ENCODE peak calls at places on chromosome 22, in nine cellular contexts. One of them, this sample, is unnamed.

GRCh38 chr22:18042685-18043084 is 18.3 kb upstream of the MICAL3 start:
- DNase-seq in Panc1: no peak
- DNase-seq in transverse colon: no peak
- DNase-seq in endothelial cell of umbilical vein: no peak
- DNase-seq in GM23338: no peak
- DNase-seq in sigmoid colon: no peak
- DNase-seq in vagina: no peak
- DNase-seq in prostate gland: no peak
- DNase-seq in stomach: no peak
- DNase-seq in this sample: no peak

GRCh38 chr22:24928322-24928721 is 18.2 kb downstream of the LHFPL7 start:
- DNase-seq in stomach: no peak
- DNase-seq in Panc1: no peak
- DNase-seq in endothelial cell of umbilical vein: no peak
- DNase-seq in transverse colon: no peak
- DNase-seq in prostate gland: no peak
- DNase-seq in GM23338: no peak
- DNase-seq in vagina: no peak
- DNase-seq in sigmoid colon: no peak
- DNase-seq in this sample: no peak

GRCh38 chr22:44379817-44380560 is 67.2 kb upstream of the SHISAL1 start:
- DNase-seq in endothelial cell of umbilical vein: no peak
- DNase-seq in Panc1: no peak
- DNase-seq in GM23338: no peak
- DNase-seq in prostate gland: no peak
- DNase-seq in transverse colon: no peak
- DNase-seq in stomach: no peak
- DNase-seq in vagina: no peak
- DNase-seq in sigmoid colon: peak
- DNase-seq in this sample: no peak

GRCh38 chr22:43376765-43377485 is 33.8 kb upstream of the SCUBE1 start:
- DNase-seq in prostate gland: no peak
- DNase-seq in GM23338: no peak
- DNase-seq in sigmoid colon: no peak
- DNase-seq in stomach: peak
- DNase-seq in vagina: no peak
- DNase-seq in transverse colon: peak
- DNase-seq in Panc1: no peak
- DNase-seq in endothelial cell of umbilical vein: no peak
- DNase-seq in this sample: no peak

GRCh38 chr22:27850000-27850465 is 48.5 kb upstream of the MN1 start:
- DNase-seq in Panc1: no peak
- DNase-seq in vagina: peak
- DNase-seq in transverse colon: no peak
- DNase-seq in sigmoid colon: peak
- DNase-seq in stomach: peak
- DNase-seq in GM23338: peak
- DNase-seq in prostate gland: peak
- DNase-seq in endothelial cell of umbilical vein: peak
- DNase-seq in this sample: no peak

GRCh38 chr22:21951931-21952465 is 650 bp downstream of the PPM1F start:
- DNase-seq in prostate gland: peak
- DNase-seq in vagina: no peak
- DNase-seq in GM23338: peak
- DNase-seq in endothelial cell of umbilical vein: peak
- DNase-seq in stomach: peak
- DNase-seq in Panc1: no peak
- DNase-seq in transverse colon: peak
- DNase-seq in sigmoid colon: peak
- DNase-seq in this sample: peak

GRCh38 chr22:22685586-22685985 is 41.2 kb downstream of the GGTLC2 start:
- DNase-seq in vagina: no peak
- DNase-seq in endothelial cell of umbilical vein: no peak
- DNase-seq in transverse colon: no peak
- DNase-seq in prostate gland: no peak
- DNase-seq in Panc1: no peak
- DNase-seq in stomach: no peak
- DNase-seq in sigmoid colon: peak
- DNase-seq in GM23338: no peak
- DNase-seq in this sample: no peak

GRCh38 chr22:33380789-33381530 is 322.8 kb upstream of the SYN3 start:
- DNase-seq in GM23338: no peak
- DNase-seq in transverse colon: no peak
- DNase-seq in stomach: no peak
- DNase-seq in prostate gland: no peak
- DNase-seq in Panc1: no peak
- DNase-seq in sigmoid colon: no peak
- DNase-seq in endothelial cell of umbilical vein: no peak
- DNase-seq in vagina: no peak
- DNase-seq in this sample: no peak

GRCh38 chr22:41925783-41926460 is 684 bp downstream of the TNFRSF13C start:
- DNase-seq in Panc1: no peak
- DNase-seq in prostate gland: peak
- DNase-seq in stomach: peak
- DNase-seq in vagina: no peak
- DNase-seq in sigmoid colon: no peak
- DNase-seq in endothelial cell of umbilical vein: peak
- DNase-seq in transverse colon: peak
- DNase-seq in GM23338: peak
- DNase-seq in this sample: peak

GRCh38 chr22:20530368-20531153 is 23.2 kb downstream of the MED15 start:
- DNase-seq in sigmoid colon: no peak
- DNase-seq in transverse colon: peak
- DNase-seq in prostate gland: no peak
- DNase-seq in vagina: no peak
- DNase-seq in GM23338: no peak
- DNase-seq in Panc1: no peak
- DNase-seq in endothelial cell of umbilical vein: peak
- DNase-seq in stomach: no peak
- DNase-seq in this sample: no peak

GRCh38 chr22:31950226-31950625 is 5.9 kb downstream of the YWHAH start:
- DNase-seq in vagina: no peak
- DNase-seq in prostate gland: no peak
- DNase-seq in Panc1: no peak
- DNase-seq in stomach: no peak
- DNase-seq in transverse colon: no peak
- DNase-seq in endothelial cell of umbilical vein: no peak
- DNase-seq in sigmoid colon: no peak
- DNase-seq in GM23338: no peak
- DNase-seq in this sample: peak

DNA sequence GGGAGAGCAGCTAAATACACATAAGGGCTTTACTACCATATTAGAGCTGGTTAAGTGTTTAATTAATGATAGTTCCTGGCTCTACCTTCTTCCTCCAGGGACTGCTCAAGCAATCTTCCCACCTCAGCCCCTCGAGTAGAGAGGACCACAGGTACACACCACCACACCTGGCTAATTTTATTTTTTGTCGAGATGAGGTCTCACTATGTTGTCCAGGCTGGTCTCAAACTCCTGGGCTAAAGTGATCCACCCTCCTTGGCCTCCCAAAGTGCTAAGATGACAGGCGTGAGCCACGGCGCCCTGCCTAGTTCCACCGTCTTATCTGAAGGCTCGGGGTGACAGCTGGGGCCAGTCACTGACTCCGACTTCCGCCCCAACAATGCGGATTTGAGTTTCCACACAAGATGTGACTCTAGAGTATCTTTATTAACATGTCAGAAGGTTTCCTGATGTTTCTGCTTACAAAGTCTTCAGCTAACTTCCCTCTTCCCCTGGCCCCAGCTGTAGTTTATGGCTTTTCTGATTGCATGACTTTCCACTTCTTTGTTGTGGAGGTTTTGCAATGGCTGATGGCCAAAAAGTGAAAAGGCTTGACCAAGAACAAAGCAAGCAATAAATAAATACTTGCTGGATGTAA is 16.8 kb downstream of the TPST2 start:
- DNase-seq in Panc1: no peak
- DNase-seq in prostate gland: peak
- DNase-seq in vagina: no peak
- DNase-seq in GM23338: no peak
- DNase-seq in transverse colon: peak
- DNase-seq in stomach: peak
- DNase-seq in sigmoid colon: peak
- DNase-seq in endothelial cell of umbilical vein: peak
- DNase-seq in this sample: no peak
- TF ChIP-seq POLR2AphosphoS5 in Panc1: no peak
- TF ChIP-seq POLR2AphosphoS5 in prostate gland: peak
- TF ChIP-seq POLR2AphosphoS5 in vagina: no peak
- TF ChIP-seq POLR2AphosphoS5 in GM23338: no peak
- TF ChIP-seq POLR2AphosphoS5 in transverse colon: no peak
- TF ChIP-seq POLR2AphosphoS5 in stomach: no peak
- TF ChIP-seq POLR2AphosphoS5 in sigmoid colon: no peak
- TF ChIP-seq POLR2AphosphoS5 in endothelial cell of umbilical vein: no peak
- TF ChIP-seq POLR2AphosphoS5 in this sample: peak

DNA sequence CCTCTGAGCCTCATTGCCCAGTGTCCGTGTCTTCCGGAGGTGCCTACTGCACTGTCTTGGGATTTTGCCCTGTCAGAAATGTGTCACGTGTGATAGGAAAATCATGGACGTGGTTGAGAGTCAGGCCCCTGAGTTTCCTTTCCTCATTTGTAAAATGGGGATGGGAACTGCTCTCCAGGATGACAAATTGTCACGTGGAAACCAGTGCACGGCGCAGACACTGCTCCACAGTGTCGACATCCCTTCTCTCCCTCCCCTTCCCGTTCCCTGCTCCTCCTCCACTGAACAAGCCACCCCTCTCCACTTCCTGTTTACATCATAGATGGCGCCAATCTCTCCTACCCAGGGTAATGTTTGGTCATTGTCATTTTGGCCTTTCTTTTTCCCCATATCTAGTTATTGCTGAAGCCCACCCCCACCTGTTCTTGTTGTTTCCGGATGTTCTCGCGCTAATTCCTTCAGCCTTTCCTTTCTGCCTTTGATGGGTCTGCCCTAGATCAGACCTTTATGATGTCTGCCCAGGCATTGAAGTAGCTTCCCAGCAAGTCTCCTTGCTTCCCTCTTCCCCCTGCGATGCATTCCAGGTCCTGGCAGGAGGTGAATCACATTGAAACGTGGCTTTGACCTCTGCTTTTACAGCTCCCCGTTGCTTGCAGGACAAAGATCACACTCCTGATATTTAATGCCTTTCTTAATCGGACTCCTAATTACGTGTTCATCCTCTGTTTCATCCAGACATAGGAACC is 91.8 kb downstream of the TBC1D22A start:
- DNase-seq in vagina: peak
- DNase-seq in transverse colon: peak
- DNase-seq in GM23338: peak
- DNase-seq in prostate gland: no peak
- DNase-seq in endothelial cell of umbilical vein: peak
- DNase-seq in stomach: no peak
- DNase-seq in sigmoid colon: peak
- DNase-seq in Panc1: no peak
- DNase-seq in this sample: peak
- TF ChIP-seq POLR2AphosphoS5 in vagina: no peak
- TF ChIP-seq POLR2AphosphoS5 in transverse colon: no peak
- TF ChIP-seq POLR2AphosphoS5 in GM23338: no peak
- TF ChIP-seq POLR2AphosphoS5 in prostate gland: peak
- TF ChIP-seq POLR2AphosphoS5 in endothelial cell of umbilical vein: no peak
- TF ChIP-seq POLR2AphosphoS5 in stomach: peak
- TF ChIP-seq POLR2AphosphoS5 in sigmoid colon: peak
- TF ChIP-seq POLR2AphosphoS5 in Panc1: no peak
- TF ChIP-seq POLR2AphosphoS5 in this sample: peak

DNA sequence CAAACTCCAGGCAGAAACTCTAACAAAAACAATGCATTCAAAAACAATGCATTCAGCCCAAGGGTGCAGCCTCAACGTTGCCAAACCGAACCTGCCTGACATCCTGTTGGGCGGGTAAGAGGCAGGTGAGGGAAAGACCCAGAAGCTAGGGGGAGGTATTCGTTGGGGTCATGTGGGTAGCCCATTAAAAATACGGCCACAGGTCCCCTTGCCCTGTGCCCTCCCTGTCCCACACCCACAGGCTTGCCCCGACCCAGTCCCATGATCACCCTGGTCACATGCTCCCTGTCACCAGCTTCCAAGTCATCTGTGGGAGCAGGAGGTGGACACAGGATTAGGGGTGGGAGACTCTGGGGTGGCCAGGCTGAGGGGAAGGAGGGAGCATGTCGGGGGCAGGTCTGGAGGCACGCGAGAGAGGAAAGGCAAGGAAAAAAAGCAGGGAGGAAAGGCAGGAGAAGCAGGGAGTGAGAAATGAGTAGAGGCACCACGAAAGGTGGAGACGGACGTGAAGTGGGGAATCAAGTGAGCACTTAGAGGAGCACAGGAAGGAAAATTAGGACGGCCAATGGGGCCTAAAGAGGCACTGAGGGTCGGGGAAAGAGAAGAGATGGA is 683 bp downstream of the PLA2G6 start:
- DNase-seq in stomach: peak
- DNase-seq in transverse colon: peak
- DNase-seq in vagina: no peak
- DNase-seq in GM23338: peak
- DNase-seq in sigmoid colon: no peak
- DNase-seq in prostate gland: peak
- DNase-seq in endothelial cell of umbilical vein: peak
- DNase-seq in Panc1: no peak
- DNase-seq in this sample: no peak
- TF ChIP-seq POLR2AphosphoS5 in stomach: no peak
- TF ChIP-seq POLR2AphosphoS5 in transverse colon: no peak
- TF ChIP-seq POLR2AphosphoS5 in vagina: no peak
- TF ChIP-seq POLR2AphosphoS5 in GM23338: peak
- TF ChIP-seq POLR2AphosphoS5 in sigmoid colon: no peak
- TF ChIP-seq POLR2AphosphoS5 in prostate gland: peak
- TF ChIP-seq POLR2AphosphoS5 in endothelial cell of umbilical vein: no peak
- TF ChIP-seq POLR2AphosphoS5 in Panc1: no peak
- TF ChIP-seq POLR2AphosphoS5 in this sample: peak

GRCh38 chr22:35227248-35227647 is 30.0 kb upstream of the HMGXB4 start:
- DNase-seq in transverse colon: no peak
- DNase-seq in GM23338: no peak
- DNase-seq in sigmoid colon: no peak
- DNase-seq in prostate gland: no peak
- DNase-seq in stomach: no peak
- DNase-seq in vagina: no peak
- DNase-seq in endothelial cell of umbilical vein: no peak
- DNase-seq in Panc1: no peak
- DNase-seq in this sample: peak

GRCh38 chr22:35231585-35232084 is 25.7 kb upstream of the HMGXB4 start:
- DNase-seq in prostate gland: peak
- DNase-seq in transverse colon: peak
- DNase-seq in stomach: peak
- DNase-seq in sigmoid colon: no peak
- DNase-seq in GM23338: peak
- DNase-seq in Panc1: peak
- DNase-seq in endothelial cell of umbilical vein: peak
- DNase-seq in vagina: no peak
- DNase-seq in this sample: peak

GRCh38 chr22:35230417-35230816 is 26.9 kb upstream of the HMGXB4 start:
- DNase-seq in endothelial cell of umbilical vein: no peak
- DNase-seq in transverse colon: no peak
- DNase-seq in prostate gland: no peak
- DNase-seq in stomach: no peak
- DNase-seq in sigmoid colon: no peak
- DNase-seq in Panc1: no peak
- DNase-seq in GM23338: no peak
- DNase-seq in vagina: no peak
- DNase-seq in this sample: no peak

GRCh38 chr22:35229865-35230264 is 27.4 kb upstream of the HMGXB4 start:
- DNase-seq in transverse colon: no peak
- DNase-seq in endothelial cell of umbilical vein: no peak
- DNase-seq in vagina: no peak
- DNase-seq in GM23338: no peak
- DNase-seq in stomach: no peak
- DNase-seq in prostate gland: no peak
- DNase-seq in sigmoid colon: no peak
- DNase-seq in Panc1: no peak
- DNase-seq in this sample: no peak

GRCh38 chr22:35230839-35231584 is 26.3 kb upstream of the HMGXB4 start:
- DNase-seq in GM23338: no peak
- DNase-seq in Panc1: no peak
- DNase-seq in stomach: no peak
- DNase-seq in endothelial cell of umbilical vein: no peak
- DNase-seq in transverse colon: peak
- DNase-seq in vagina: no peak
- DNase-seq in sigmoid colon: no peak
- DNase-seq in prostate gland: no peak
- DNase-seq in this sample: peak
- TF ChIP-seq POLR2AphosphoS5 in GM23338: no peak
- TF ChIP-seq POLR2AphosphoS5 in Panc1: no peak
- TF ChIP-seq POLR2AphosphoS5 in stomach: no peak
- TF ChIP-seq POLR2AphosphoS5 in endothelial cell of umbilical vein: no peak
- TF ChIP-seq POLR2AphosphoS5 in transverse colon: no peak
- TF ChIP-seq POLR2AphosphoS5 in vagina: no peak
- TF ChIP-seq POLR2AphosphoS5 in sigmoid colon: no peak
- TF ChIP-seq POLR2AphosphoS5 in prostate gland: no peak
- TF ChIP-seq POLR2AphosphoS5 in this sample: peak